ENCODE peak calls at places on chromosomes 1 and 21, in nine cellular contexts. One of them, this sample, is unnamed. For H3K4me1, the result is how much of the 10 kb centered on the place peaks cover.

GRCh38 chr1:87592156-87592555 is 263.5 kb downstream of the LMO4 start:
- ATAC-seq in aorta: no peak
- ATAC-seq in GM12878: peak
- ATAC-seq in upper lobe of right lung: no peak
- ATAC-seq in lower lobe of right lung: no peak
- ATAC-seq in body of pancreas: no peak
- ATAC-seq in lung: no peak
- ATAC-seq in upper lobe of left lung: no peak
- ATAC-seq in Panc1: no peak
- ATAC-seq in this sample: no peak

GRCh38 chr1:55071477-55071876 is 32.1 kb downstream of the PCSK9 start:
- ATAC-seq in aorta: no peak
- ATAC-seq in GM12878: peak
- ATAC-seq in upper lobe of right lung: peak
- ATAC-seq in lower lobe of right lung: peak
- ATAC-seq in body of pancreas: peak
- ATAC-seq in lung: no peak
- ATAC-seq in upper lobe of left lung: peak
- ATAC-seq in Panc1: peak
- ATAC-seq in this sample: no peak

GRCh38 chr21:14687277-14687642 is 141.1 kb upstream of the SAMSN1 start:
- ATAC-seq in aorta: no peak
- ATAC-seq in GM12878: peak
- ATAC-seq in upper lobe of right lung: peak
- ATAC-seq in lower lobe of right lung: peak
- ATAC-seq in body of pancreas: no peak
- ATAC-seq in lung: no peak
- ATAC-seq in upper lobe of left lung: no peak
- ATAC-seq in Panc1: no peak
- ATAC-seq in this sample: peak

GRCh38 chr1:204350857-204351573 is 8.7 kb downstream of the PLEKHA6 start:
- ATAC-seq in aorta: peak
- ATAC-seq in GM12878: no peak
- ATAC-seq in upper lobe of right lung: peak
- ATAC-seq in lower lobe of right lung: peak
- ATAC-seq in body of pancreas: peak
- ATAC-seq in lung: peak
- ATAC-seq in upper lobe of left lung: no peak
- ATAC-seq in Panc1: no peak
- ATAC-seq in this sample: peak

GRCh38 chr21:37072239-37072987 is 458 bp downstream of the PIGP start:
- ATAC-seq in aorta: peak
- ATAC-seq in GM12878: peak
- ATAC-seq in upper lobe of right lung: peak
- ATAC-seq in lower lobe of right lung: peak
- ATAC-seq in body of pancreas: peak
- ATAC-seq in lung: peak
- ATAC-seq in upper lobe of left lung: peak
- ATAC-seq in Panc1: peak
- ATAC-seq in this sample: peak

GRCh38 chr1:9313576-9313975 is 20.9 kb downstream of the SPSB1 start:
- ATAC-seq in aorta: no peak
- ATAC-seq in GM12878: no peak
- ATAC-seq in upper lobe of right lung: no peak
- ATAC-seq in lower lobe of right lung: no peak
- ATAC-seq in body of pancreas: no peak
- ATAC-seq in lung: no peak
- ATAC-seq in upper lobe of left lung: no peak
- ATAC-seq in Panc1: no peak
- ATAC-seq in this sample: no peak

GRCh38 chr1:236275586-236275985 is 6.2 kb downstream of the ERO1B start:
- ATAC-seq in aorta: no peak
- ATAC-seq in GM12878: peak
- ATAC-seq in upper lobe of right lung: no peak
- ATAC-seq in lower lobe of right lung: no peak
- ATAC-seq in body of pancreas: no peak
- ATAC-seq in lung: no peak
- ATAC-seq in upper lobe of left lung: no peak
- ATAC-seq in Panc1: no peak
- ATAC-seq in this sample: no peak

GRCh38 chr1:230600111-230601000 is 41.9 kb upstream of the COG2 start:
- ATAC-seq in aorta: no peak
- ATAC-seq in GM12878: no peak
- ATAC-seq in upper lobe of right lung: no peak
- ATAC-seq in lower lobe of right lung: no peak
- ATAC-seq in body of pancreas: no peak
- ATAC-seq in lung: no peak
- ATAC-seq in upper lobe of left lung: no peak
- ATAC-seq in Panc1: no peak
- ATAC-seq in this sample: no peak

GRCh38 chr1:182978158-182978853 is 25.3 kb upstream of the SHCBP1L start:
- ATAC-seq in aorta: no peak
- ATAC-seq in GM12878: no peak
- ATAC-seq in upper lobe of right lung: no peak
- ATAC-seq in lower lobe of right lung: no peak
- ATAC-seq in body of pancreas: no peak
- ATAC-seq in lung: no peak
- ATAC-seq in upper lobe of left lung: no peak
- ATAC-seq in Panc1: no peak
- ATAC-seq in this sample: no peak

GRCh38 chr1:2352341-2353214 is 38.8 kb downstream of the MORN1 start:
- ATAC-seq in aorta: no peak
- ATAC-seq in GM12878: no peak
- ATAC-seq in upper lobe of right lung: no peak
- ATAC-seq in lower lobe of right lung: no peak
- ATAC-seq in body of pancreas: no peak
- ATAC-seq in lung: no peak
- ATAC-seq in upper lobe of left lung: no peak
- ATAC-seq in Panc1: no peak
- ATAC-seq in this sample: no peak

GRCh38 chr1:89589515-89589914 is 43.4 kb upstream of the LRRC8C start:
- ATAC-seq in aorta: no peak
- ATAC-seq in GM12878: no peak
- ATAC-seq in upper lobe of right lung: no peak
- ATAC-seq in lower lobe of right lung: no peak
- ATAC-seq in body of pancreas: no peak
- ATAC-seq in lung: no peak
- ATAC-seq in upper lobe of left lung: no peak
- ATAC-seq in Panc1: no peak
- ATAC-seq in this sample: no peak

GRCh38 chr1:166064951-166065350 is 101.8 kb downstream of the FAM78B start:
- ATAC-seq in aorta: no peak
- ATAC-seq in GM12878: no peak
- ATAC-seq in upper lobe of right lung: no peak
- ATAC-seq in lower lobe of right lung: no peak
- ATAC-seq in body of pancreas: no peak
- ATAC-seq in lung: no peak
- ATAC-seq in upper lobe of left lung: no peak
- ATAC-seq in Panc1: no peak
- ATAC-seq in this sample: no peak

GRCh38 chr1:183106166-183106565 is 79.9 kb upstream of the LAMC2 start:
- ATAC-seq in aorta: no peak
- ATAC-seq in GM12878: no peak
- ATAC-seq in upper lobe of right lung: no peak
- ATAC-seq in lower lobe of right lung: no peak
- ATAC-seq in body of pancreas: no peak
- ATAC-seq in lung: no peak
- ATAC-seq in upper lobe of left lung: no peak
- ATAC-seq in Panc1: no peak
- ATAC-seq in this sample: no peak

GRCh38 chr1:158646465-158646864 is 40.0 kb downstream of the SPTA1 start:
- ATAC-seq in aorta: no peak
- ATAC-seq in GM12878: peak
- ATAC-seq in upper lobe of right lung: peak
- ATAC-seq in lower lobe of right lung: no peak
- ATAC-seq in body of pancreas: no peak
- ATAC-seq in lung: no peak
- ATAC-seq in upper lobe of left lung: no peak
- ATAC-seq in Panc1: no peak
- ATAC-seq in this sample: no peak

GRCh38 chr1:43625063-43625780 is 24.7 kb upstream of the KDM4A start:
- ATAC-seq in aorta: no peak
- ATAC-seq in GM12878: no peak
- ATAC-seq in upper lobe of right lung: no peak
- ATAC-seq in lower lobe of right lung: no peak
- ATAC-seq in body of pancreas: no peak
- ATAC-seq in lung: no peak
- ATAC-seq in upper lobe of left lung: no peak
- ATAC-seq in Panc1: no peak
- ATAC-seq in this sample: no peak

GRCh38 chr21:26815197-26815596 is 30.0 kb downstream of the ADAMTS1 start:
- ATAC-seq in aorta: no peak
- ATAC-seq in GM12878: no peak
- ATAC-seq in upper lobe of right lung: no peak
- ATAC-seq in lower lobe of right lung: no peak
- ATAC-seq in body of pancreas: no peak
- ATAC-seq in lung: no peak
- ATAC-seq in upper lobe of left lung: no peak
- ATAC-seq in Panc1: no peak
- ATAC-seq in this sample: no peak

GRCh38 chr1:41469706-41470105 is 14.8 kb downstream of the EDN2 start:
- ATAC-seq in aorta: no peak
- ATAC-seq in GM12878: no peak
- ATAC-seq in upper lobe of right lung: no peak
- ATAC-seq in lower lobe of right lung: no peak
- ATAC-seq in body of pancreas: no peak
- ATAC-seq in lung: no peak
- ATAC-seq in upper lobe of left lung: no peak
- ATAC-seq in Panc1: no peak
- ATAC-seq in this sample: no peak

GRCh38 chr1:41473738-41474362 is 10.6 kb downstream of the EDN2 start:
- ATAC-seq in aorta: no peak
- ATAC-seq in GM12878: no peak
- ATAC-seq in upper lobe of right lung: no peak
- ATAC-seq in lower lobe of right lung: no peak
- ATAC-seq in body of pancreas: no peak
- ATAC-seq in lung: no peak
- ATAC-seq in upper lobe of left lung: no peak
- ATAC-seq in Panc1: no peak
- ATAC-seq in this sample: no peak

GRCh38 chr1:41468082-41468762 is 16.3 kb downstream of the EDN2 start:
- ATAC-seq in aorta: no peak
- ATAC-seq in GM12878: no peak
- ATAC-seq in upper lobe of right lung: no peak
- ATAC-seq in lower lobe of right lung: no peak
- ATAC-seq in body of pancreas: peak
- ATAC-seq in lung: no peak
- ATAC-seq in upper lobe of left lung: no peak
- ATAC-seq in Panc1: no peak
- ATAC-seq in this sample: no peak

GRCh38 chr1:41474490-41475271 is 9.8 kb downstream of the EDN2 start:
- ATAC-seq in aorta: peak
- ATAC-seq in GM12878: no peak
- ATAC-seq in upper lobe of right lung: peak
- ATAC-seq in lower lobe of right lung: peak
- ATAC-seq in body of pancreas: peak
- ATAC-seq in lung: no peak
- ATAC-seq in upper lobe of left lung: peak
- ATAC-seq in Panc1: no peak
- ATAC-seq in this sample: peak

GRCh38 chr1:41471658-41472057 is 12.8 kb downstream of the EDN2 start:
- ATAC-seq in aorta: no peak
- ATAC-seq in GM12878: no peak
- ATAC-seq in upper lobe of right lung: no peak
- ATAC-seq in lower lobe of right lung: no peak
- ATAC-seq in body of pancreas: no peak
- ATAC-seq in lung: no peak
- ATAC-seq in upper lobe of left lung: no peak
- ATAC-seq in Panc1: no peak
- ATAC-seq in this sample: no peak
- H3K4me1 ChIP-seq in aorta: under half
- H3K4me1 ChIP-seq in GM12878: under half
- H3K4me1 ChIP-seq in upper lobe of right lung: under half
- H3K4me1 ChIP-seq in lower lobe of right lung: under half
- H3K4me1 ChIP-seq in body of pancreas: half or more
- H3K4me1 ChIP-seq in lung: under half
- H3K4me1 ChIP-seq in upper lobe of left lung: under half
- H3K4me1 ChIP-seq in Panc1: under half
- H3K4me1 ChIP-seq in this sample: under half

DNA sequence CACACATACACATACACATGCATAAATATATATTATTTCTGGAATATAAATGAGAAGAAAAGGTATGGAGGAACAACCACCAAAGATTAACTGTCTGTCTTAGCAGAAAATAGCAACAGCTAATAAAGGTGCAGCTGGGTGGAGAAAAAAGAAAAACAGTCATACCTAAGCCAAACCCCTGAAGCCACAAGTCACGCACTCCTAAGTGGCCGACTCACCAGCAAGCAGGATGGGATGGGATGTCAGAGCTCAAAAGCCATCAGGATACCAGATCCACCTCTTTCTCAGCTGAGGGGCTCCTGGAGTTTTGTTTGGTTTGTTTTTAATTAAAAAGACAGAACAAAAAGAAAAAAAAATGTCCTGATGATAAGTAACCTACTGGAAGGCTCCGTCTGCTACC is 64.7 kb upstream of the HIVEP3 start:
- ATAC-seq in aorta: no peak
- ATAC-seq in GM12878: no peak
- ATAC-seq in upper lobe of right lung: no peak
- ATAC-seq in lower lobe of right lung: no peak
- ATAC-seq in body of pancreas: no peak
- ATAC-seq in lung: no peak
- ATAC-seq in upper lobe of left lung: no peak
- ATAC-seq in Panc1: no peak
- ATAC-seq in this sample: no peak
- H3K4me1 ChIP-seq in aorta: under half
- H3K4me1 ChIP-seq in GM12878: under half
- H3K4me1 ChIP-seq in upper lobe of right lung: under half
- H3K4me1 ChIP-seq in lower lobe of right lung: under half
- H3K4me1 ChIP-seq in body of pancreas: under half
- H3K4me1 ChIP-seq in lung: under half
- H3K4me1 ChIP-seq in upper lobe of left lung: under half
- H3K4me1 ChIP-seq in Panc1: under half
- H3K4me1 ChIP-seq in this sample: under half

DNA sequence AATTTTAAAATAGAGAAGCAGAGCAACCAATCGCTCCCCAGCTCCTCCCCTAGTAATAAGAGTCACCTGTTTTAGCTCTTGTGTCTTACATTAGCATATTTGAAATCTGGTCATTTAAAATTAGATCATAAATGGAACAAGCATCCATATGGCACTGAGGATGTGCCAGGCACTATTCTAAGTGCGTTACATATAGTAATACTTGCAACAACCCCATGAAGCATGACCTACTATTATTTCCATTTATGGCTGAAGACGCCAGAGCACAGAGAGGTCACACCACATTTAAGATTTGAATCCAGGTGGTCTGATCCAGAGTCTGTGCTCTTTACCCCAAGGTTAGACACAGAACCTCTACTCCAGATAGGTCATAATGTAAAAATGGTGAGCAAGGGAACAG is 82.1 kb upstream of the HIVEP3 start:
- ATAC-seq in aorta: no peak
- ATAC-seq in GM12878: no peak
- ATAC-seq in upper lobe of right lung: no peak
- ATAC-seq in lower lobe of right lung: no peak
- ATAC-seq in body of pancreas: no peak
- ATAC-seq in lung: no peak
- ATAC-seq in upper lobe of left lung: no peak
- ATAC-seq in Panc1: no peak
- ATAC-seq in this sample: no peak
- H3K4me1 ChIP-seq in aorta: under half
- H3K4me1 ChIP-seq in GM12878: under half
- H3K4me1 ChIP-seq in upper lobe of right lung: under half
- H3K4me1 ChIP-seq in lower lobe of right lung: under half
- H3K4me1 ChIP-seq in body of pancreas: under half
- H3K4me1 ChIP-seq in lung: under half
- H3K4me1 ChIP-seq in upper lobe of left lung: under half
- H3K4me1 ChIP-seq in Panc1: under half
- H3K4me1 ChIP-seq in this sample: under half

GRCh38 chr1:28885982-28886730 is 28.2 kb upstream of the EPB41 start:
- ATAC-seq in aorta: no peak
- ATAC-seq in GM12878: no peak
- ATAC-seq in upper lobe of right lung: no peak
- ATAC-seq in lower lobe of right lung: no peak
- ATAC-seq in body of pancreas: no peak
- ATAC-seq in lung: no peak
- ATAC-seq in upper lobe of left lung: no peak
- ATAC-seq in Panc1: no peak
- ATAC-seq in this sample: no peak
- H3K4me1 ChIP-seq in aorta: under half
- H3K4me1 ChIP-seq in GM12878: under half
- H3K4me1 ChIP-seq in upper lobe of right lung: under half
- H3K4me1 ChIP-seq in lower lobe of right lung: half or more
- H3K4me1 ChIP-seq in body of pancreas: half or more
- H3K4me1 ChIP-seq in lung: under half
- H3K4me1 ChIP-seq in upper lobe of left lung: half or more
- H3K4me1 ChIP-seq in Panc1: under half
- H3K4me1 ChIP-seq in this sample: under half